ENCODE peak calls at places on chromosomes 11 and 22, in six cellular contexts. R, T, E, M, C and P are unnamed samples.

GRCh38 chr11:117298195-117298594 is 7.0 kb downstream of the BACE1-AS start:
- DNase-seq in R (no peak), T (no peak), E (no peak), M (no peak), C (no peak), P (no peak)

GRCh38 chr11:73380321-73380720 is 4.1 kb downstream of the RELT start:
- DNase-seq in R (no peak), T (no peak), E (no peak), M (no peak), C (no peak), P (peak)

GRCh38 chr22:29517215-29517908 is 36.2 kb downstream of the THOC5 start:
- DNase-seq in R (no peak), T (no peak), E (no peak), M (peak), C (no peak), P (peak)

GRCh38 chr11:114154271-114155047 is 94.9 kb downstream of the ZBTB16 start:
- DNase-seq in R (no peak), T (no peak), E (no peak), M (no peak), C (no peak), P (peak)

GRCh38 chr22:25643232-25644000 is 78.9 kb downstream of the GRK3 start:
- DNase-seq in R (no peak), T (no peak), E (no peak), M (no peak), C (no peak), P (no peak)

GRCh38 chr11:121595717-121596156 is 143.0 kb upstream of the SORL1-AS1 start:
- DNase-seq in R (no peak), T (no peak), E (peak), M (no peak), C (peak), P (peak)

GRCh38 chr22:43226368-43226979 is 39.5 kb upstream of the TTLL12 start:
- DNase-seq in R (no peak), T (peak), E (no peak), M (peak), C (no peak), P (peak)

GRCh38 chr11:114832532-114833125 is 154.3 kb downstream of the NXPE2 start:
- DNase-seq in R (no peak), T (no peak), E (no peak), M (no peak), C (no peak), P (no peak)

GRCh38 chr22:30425616-30426394 is at the start of gene MTFP1:
- DNase-seq in R (peak), T (peak), E (peak), M (peak), C (no peak), P (peak)

GRCh38 chr11:125943661-125944349 is 2.0 kb upstream of the VSIG10L2 start:
- DNase-seq in R (no peak), T (no peak), E (no peak), M (no peak), C (no peak), P (no peak)

GRCh38 chr22:16774911-16775529 is 50.2 kb downstream of the XKR3 start:
- DNase-seq in R (no peak), T (no peak), E (no peak), M (no peak), C (no peak), P (peak)

GRCh38 chr22:24055283-24055682 is 44.2 kb downstream of the CABIN1 start:
- DNase-seq in R (no peak), T (no peak), E (no peak), M (no peak), C (no peak), P (no peak)

GRCh38 chr11:43947003-43947500 is 4.6 kb downstream of the C11orf96 start:
- DNase-seq in R (peak), T (peak), E (peak), M (no peak), C (peak), P (peak)

DNA sequence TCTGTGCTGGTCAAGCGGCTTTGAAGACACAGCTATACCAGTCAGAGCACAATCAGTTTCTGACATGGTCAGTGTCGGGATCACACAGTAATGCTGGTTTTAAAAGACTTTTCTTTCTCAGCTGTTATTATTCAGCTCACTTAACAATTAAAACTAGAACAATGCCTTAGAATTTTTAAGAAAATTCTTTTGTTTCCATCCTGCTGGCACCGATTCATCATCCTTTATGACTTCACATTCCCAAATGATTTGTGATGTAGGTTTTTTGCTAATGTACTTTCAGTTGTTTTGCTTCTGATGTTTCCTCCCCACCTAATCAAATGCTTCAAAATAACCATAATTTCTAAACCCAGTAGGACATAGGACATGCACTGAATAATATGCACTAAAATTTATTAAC is 34.5 kb upstream of the OLFML1 start:
- DNase-seq in R (no peak), T (no peak), E (no peak), M (no peak), C (no peak), P (peak)
- H2AFZ ChIP-seq in R (no peak), T (no peak), E (no peak), M (no peak), C (no peak), P (no peak)

GRCh38 chr11:1060885-1061616 is 13.6 kb upstream of the MUC2 start:
- DNase-seq in R (no peak), T (no peak), E (peak), M (no peak), C (peak), P (peak)
- H3K9ac ChIP-seq in R (no peak), T (no peak), E (peak), M (no peak), C (peak), P (no peak)

GRCh38 chr22:39994566-39995345 is at the start of gene FAM83F:
- DNase-seq in R (no peak), T (peak), E (peak), M (no peak), C (peak), P (no peak)
- TF ChIP-seq EZH2phosphoT487 in R (no peak), T (peak), E (no peak), M (no peak), C (no peak), P (no peak)

GRCh38 chr11:2194877-2195755 is 23.5 kb upstream of the TH start:
- DNase-seq in R (peak), T (peak), E (peak), M (peak), C (no peak), P (peak)
- H2AFZ ChIP-seq in R (no peak), T (no peak), E (peak), M (no peak), C (peak), P (no peak)

GRCh38 chr11:19802773-19803293 is 90.2 kb downstream of the NAV2 start:
- DNase-seq in R (no peak), T (no peak), E (no peak), M (no peak), C (no peak), P (no peak)

GRCh38 chr11:19805827-19806226 is 93.2 kb downstream of the NAV2 start:
- DNase-seq in R (no peak), T (no peak), E (no peak), M (no peak), C (no peak), P (no peak)

GRCh38 chr11:19800714-19801519 is 88.3 kb downstream of the NAV2 start:
- DNase-seq in R (no peak), T (no peak), E (peak), M (no peak), C (no peak), P (no peak)

GRCh38 chr11:19805346-19805745 is 92.7 kb downstream of the NAV2 start:
- DNase-seq in R (no peak), T (no peak), E (no peak), M (no peak), C (no peak), P (no peak)

GRCh38 chr11:19803506-19803998 is 90.9 kb downstream of the NAV2 start:
- DNase-seq in R (no peak), T (no peak), E (peak), M (no peak), C (no peak), P (no peak)
- H3K9ac ChIP-seq in R (no peak), T (no peak), E (no peak), M (no peak), C (no peak), P (no peak)

DNA sequence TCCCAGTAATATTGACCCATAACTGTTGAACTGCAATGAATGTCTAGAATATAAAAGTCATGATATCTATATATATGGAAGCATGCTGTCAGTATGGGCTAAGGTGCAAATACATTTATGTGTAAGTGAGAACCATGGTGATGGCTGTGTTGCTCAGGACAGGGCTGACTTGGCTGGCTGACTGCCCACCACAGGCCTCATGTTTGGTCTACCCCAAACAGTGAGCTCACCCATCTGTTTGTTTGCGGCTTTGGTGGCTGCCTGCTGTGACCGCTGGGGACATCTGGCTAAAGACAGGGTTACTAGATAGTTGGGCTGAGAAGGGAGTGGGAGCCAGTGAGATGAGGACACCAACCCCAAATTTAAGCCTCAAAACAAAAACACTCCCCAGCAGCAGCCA is 6.3 kb downstream of the CD44 start:
- DNase-seq in R (peak), T (no peak), E (peak), M (no peak), C (no peak), P (peak)
- TF ChIP-seq EZH2phosphoT487 in R (no peak), T (no peak), E (no peak), M (no peak), C (no peak), P (no peak)